ENCODE peak calls at places on chromosomes 13 and 19, in nine cellular contexts. One of them, this sample, is unnamed. For H3K4me1, the result is how much of the 10 kb centered on the place peaks cover.

GRCh38 chr13:51549050-51549449 is 35.2 kb upstream of the WDFY2 start:
- DNase-seq in SK-N-SH: no peak
- DNase-seq in psoas muscle: no peak
- DNase-seq in thoracic aorta: no peak
- DNase-seq in astrocyte: no peak
- DNase-seq in upper lobe of left lung: no peak
- DNase-seq in sigmoid colon: no peak
- DNase-seq in thyroid gland: peak
- DNase-seq in OCI-LY7: no peak
- DNase-seq in this sample: peak

GRCh38 chr13:81388400-81388799 is 1047.5 kb upstream of the SPRY2 start:
- DNase-seq in SK-N-SH: no peak
- DNase-seq in psoas muscle: no peak
- DNase-seq in thoracic aorta: no peak
- DNase-seq in astrocyte: no peak
- DNase-seq in upper lobe of left lung: no peak
- DNase-seq in sigmoid colon: no peak
- DNase-seq in thyroid gland: no peak
- DNase-seq in OCI-LY7: no peak
- DNase-seq in this sample: no peak

GRCh38 chr19:29015569-29015968 is 197.4 kb downstream of the UQCRFS1 start:
- DNase-seq in SK-N-SH: no peak
- DNase-seq in psoas muscle: no peak
- DNase-seq in thoracic aorta: no peak
- DNase-seq in astrocyte: no peak
- DNase-seq in upper lobe of left lung: no peak
- DNase-seq in sigmoid colon: no peak
- DNase-seq in thyroid gland: no peak
- DNase-seq in OCI-LY7: no peak
- DNase-seq in this sample: no peak

GRCh38 chr13:108322206-108322824 is 52.8 kb downstream of the TNFSF13B start:
- DNase-seq in SK-N-SH: peak
- DNase-seq in psoas muscle: no peak
- DNase-seq in thoracic aorta: no peak
- DNase-seq in astrocyte: peak
- DNase-seq in upper lobe of left lung: no peak
- DNase-seq in sigmoid colon: no peak
- DNase-seq in thyroid gland: no peak
- DNase-seq in OCI-LY7: peak
- DNase-seq in this sample: no peak

GRCh38 chr19:53254451-53255341 is at the start of gene ZNF677:
- DNase-seq in SK-N-SH: peak
- DNase-seq in psoas muscle: peak
- DNase-seq in thoracic aorta: peak
- DNase-seq in astrocyte: peak
- DNase-seq in upper lobe of left lung: peak
- DNase-seq in sigmoid colon: peak
- DNase-seq in thyroid gland: peak
- DNase-seq in OCI-LY7: no peak
- DNase-seq in this sample: peak

GRCh38 chr13:99883805-99884204 is 87.8 kb downstream of the ZIC5 start:
- DNase-seq in SK-N-SH: no peak
- DNase-seq in psoas muscle: no peak
- DNase-seq in thoracic aorta: no peak
- DNase-seq in astrocyte: no peak
- DNase-seq in upper lobe of left lung: no peak
- DNase-seq in sigmoid colon: no peak
- DNase-seq in thyroid gland: no peak
- DNase-seq in OCI-LY7: no peak
- DNase-seq in this sample: no peak

GRCh38 chr13:113820813-113821651 is 42.8 kb downstream of the GAS6 start:
- DNase-seq in SK-N-SH: peak
- DNase-seq in psoas muscle: peak
- DNase-seq in thoracic aorta: no peak
- DNase-seq in astrocyte: peak
- DNase-seq in upper lobe of left lung: peak
- DNase-seq in sigmoid colon: peak
- DNase-seq in thyroid gland: peak
- DNase-seq in OCI-LY7: no peak
- DNase-seq in this sample: no peak

GRCh38 chr19:42010245-42011126 is 16.5 kb upstream of the ATP1A3 start:
- DNase-seq in SK-N-SH: no peak
- DNase-seq in psoas muscle: peak
- DNase-seq in thoracic aorta: no peak
- DNase-seq in astrocyte: no peak
- DNase-seq in upper lobe of left lung: no peak
- DNase-seq in sigmoid colon: no peak
- DNase-seq in thyroid gland: no peak
- DNase-seq in OCI-LY7: peak
- DNase-seq in this sample: no peak

GRCh38 chr19:40331052-40331451 is 17.1 kb downstream of the C19orf47 start:
- DNase-seq in SK-N-SH: no peak
- DNase-seq in psoas muscle: no peak
- DNase-seq in thoracic aorta: no peak
- DNase-seq in astrocyte: no peak
- DNase-seq in upper lobe of left lung: no peak
- DNase-seq in sigmoid colon: no peak
- DNase-seq in thyroid gland: no peak
- DNase-seq in OCI-LY7: no peak
- DNase-seq in this sample: peak

GRCh38 chr13:113804017-113804702 is 45.1 kb downstream of the TMEM255B start:
- DNase-seq in SK-N-SH: no peak
- DNase-seq in psoas muscle: peak
- DNase-seq in thoracic aorta: no peak
- DNase-seq in astrocyte: peak
- DNase-seq in upper lobe of left lung: no peak
- DNase-seq in sigmoid colon: no peak
- DNase-seq in thyroid gland: no peak
- DNase-seq in OCI-LY7: no peak
- DNase-seq in this sample: peak

GRCh38 chr13:42396501-42396900 is 124.5 kb downstream of the AKAP11 start:
- DNase-seq in SK-N-SH: no peak
- DNase-seq in psoas muscle: no peak
- DNase-seq in thoracic aorta: no peak
- DNase-seq in astrocyte: no peak
- DNase-seq in upper lobe of left lung: peak
- DNase-seq in sigmoid colon: no peak
- DNase-seq in thyroid gland: no peak
- DNase-seq in OCI-LY7: no peak
- DNase-seq in this sample: no peak

GRCh38 chr19:46697142-46697960 is 19.6 kb downstream of the PRKD2 start:
- DNase-seq in SK-N-SH: peak
- DNase-seq in psoas muscle: peak
- DNase-seq in thoracic aorta: peak
- DNase-seq in astrocyte: peak
- DNase-seq in upper lobe of left lung: peak
- DNase-seq in sigmoid colon: peak
- DNase-seq in thyroid gland: peak
- DNase-seq in OCI-LY7: peak
- DNase-seq in this sample: peak

GRCh38 chr13:66780814-66781213 is 449.3 kb downstream of the PCDH9 start:
- DNase-seq in SK-N-SH: no peak
- DNase-seq in psoas muscle: no peak
- DNase-seq in thoracic aorta: no peak
- DNase-seq in astrocyte: peak
- DNase-seq in upper lobe of left lung: no peak
- DNase-seq in sigmoid colon: no peak
- DNase-seq in thyroid gland: no peak
- DNase-seq in OCI-LY7: no peak
- DNase-seq in this sample: no peak

GRCh38 chr19:52217576-52217975 is 27.7 kb downstream of the PPP2R1A start:
- DNase-seq in SK-N-SH: no peak
- DNase-seq in psoas muscle: no peak
- DNase-seq in thoracic aorta: no peak
- DNase-seq in astrocyte: no peak
- DNase-seq in upper lobe of left lung: no peak
- DNase-seq in sigmoid colon: no peak
- DNase-seq in thyroid gland: no peak
- DNase-seq in OCI-LY7: no peak
- DNase-seq in this sample: no peak

GRCh38 chr13:97387487-97388353 is 46.2 kb upstream of the RAP2A start:
- DNase-seq in SK-N-SH: no peak
- DNase-seq in psoas muscle: no peak
- DNase-seq in thoracic aorta: no peak
- DNase-seq in astrocyte: no peak
- DNase-seq in upper lobe of left lung: no peak
- DNase-seq in sigmoid colon: no peak
- DNase-seq in thyroid gland: no peak
- DNase-seq in OCI-LY7: no peak
- DNase-seq in this sample: no peak

GRCh38 chr13:110913322-110913721 is 1.5 kb downstream of the ANKRD10 start:
- DNase-seq in SK-N-SH: no peak
- DNase-seq in psoas muscle: no peak
- DNase-seq in thoracic aorta: no peak
- DNase-seq in astrocyte: peak
- DNase-seq in upper lobe of left lung: no peak
- DNase-seq in sigmoid colon: no peak
- DNase-seq in thyroid gland: no peak
- DNase-seq in OCI-LY7: peak
- DNase-seq in this sample: no peak

GRCh38 chr19:45177817-45178261 is at the start of gene TRAPPC6A:
- DNase-seq in SK-N-SH: no peak
- DNase-seq in psoas muscle: no peak
- DNase-seq in thoracic aorta: no peak
- DNase-seq in astrocyte: peak
- DNase-seq in upper lobe of left lung: no peak
- DNase-seq in sigmoid colon: no peak
- DNase-seq in thyroid gland: no peak
- DNase-seq in OCI-LY7: no peak
- DNase-seq in this sample: no peak

DNA sequence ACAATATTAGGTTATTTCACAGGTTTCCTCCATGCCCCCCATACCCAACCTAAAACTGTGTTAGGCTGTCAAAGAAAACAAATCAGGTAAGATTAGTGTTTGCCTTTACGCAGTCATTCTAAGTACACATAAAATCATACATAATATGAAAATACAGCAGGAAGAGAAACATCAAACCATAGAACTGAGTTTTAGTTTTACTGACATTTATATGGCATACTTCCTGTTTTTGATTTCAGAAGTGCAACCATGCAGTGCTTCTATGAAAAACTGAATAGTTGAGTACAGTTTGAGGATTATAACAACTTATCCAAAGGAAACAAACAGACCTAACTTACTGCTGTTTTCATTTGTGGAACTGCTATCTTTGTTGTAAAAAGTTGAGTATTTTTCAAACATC is 91.3 kb downstream of the KCNRG start:
- DNase-seq in SK-N-SH: no peak
- DNase-seq in psoas muscle: no peak
- DNase-seq in thoracic aorta: no peak
- DNase-seq in astrocyte: no peak
- DNase-seq in upper lobe of left lung: no peak
- DNase-seq in sigmoid colon: no peak
- DNase-seq in thyroid gland: no peak
- DNase-seq in OCI-LY7: peak
- DNase-seq in this sample: no peak
- H3K27ac ChIP-seq in SK-N-SH: no peak
- H3K27ac ChIP-seq in psoas muscle: no peak
- H3K27ac ChIP-seq in thoracic aorta: no peak
- H3K27ac ChIP-seq in astrocyte: no peak
- H3K27ac ChIP-seq in upper lobe of left lung: peak
- H3K27ac ChIP-seq in sigmoid colon: no peak
- H3K27ac ChIP-seq in thyroid gland: no peak
- H3K27ac ChIP-seq in OCI-LY7: peak
- H3K27ac ChIP-seq in this sample: peak

GRCh38 chr13:49607761-49608160 is 20.5 kb upstream of the ARL11 start:
- DNase-seq in SK-N-SH: no peak
- DNase-seq in psoas muscle: no peak
- DNase-seq in thoracic aorta: no peak
- DNase-seq in astrocyte: no peak
- DNase-seq in upper lobe of left lung: no peak
- DNase-seq in sigmoid colon: no peak
- DNase-seq in thyroid gland: no peak
- DNase-seq in OCI-LY7: peak
- DNase-seq in this sample: no peak
- H3K4me1 ChIP-seq in SK-N-SH: under half
- H3K4me1 ChIP-seq in psoas muscle: under half
- H3K4me1 ChIP-seq in thoracic aorta: under half
- H3K4me1 ChIP-seq in astrocyte: under half
- H3K4me1 ChIP-seq in upper lobe of left lung: under half
- H3K4me1 ChIP-seq in sigmoid colon: under half
- H3K4me1 ChIP-seq in thyroid gland: under half
- H3K4me1 ChIP-seq in OCI-LY7: half or more
- H3K4me1 ChIP-seq in this sample: under half

DNA sequence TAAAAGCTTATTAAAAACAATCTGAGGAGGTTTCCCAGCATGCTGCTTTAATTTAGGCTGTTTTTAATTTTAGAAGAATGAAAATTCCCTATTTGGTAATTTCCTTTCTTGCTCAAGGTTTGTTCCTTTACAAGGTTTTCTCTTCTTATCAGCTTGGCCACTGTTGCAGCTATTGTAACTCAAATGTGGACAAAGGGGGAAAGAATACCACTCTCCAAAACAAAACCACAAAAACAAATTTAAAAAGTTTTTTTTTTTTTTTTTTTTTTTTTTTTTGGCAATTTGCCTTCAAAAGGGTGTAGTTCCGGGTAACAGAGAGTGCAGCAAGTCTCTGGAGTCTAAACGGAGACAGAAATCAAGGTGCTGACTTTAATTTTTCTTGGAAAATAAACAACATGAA is 306.4 kb upstream of the ARGLU1 start:
- DNase-seq in SK-N-SH: no peak
- DNase-seq in psoas muscle: no peak
- DNase-seq in thoracic aorta: no peak
- DNase-seq in astrocyte: no peak
- DNase-seq in upper lobe of left lung: no peak
- DNase-seq in sigmoid colon: no peak
- DNase-seq in thyroid gland: no peak
- DNase-seq in OCI-LY7: no peak
- DNase-seq in this sample: no peak
- H3K27ac ChIP-seq in SK-N-SH: no peak
- H3K27ac ChIP-seq in psoas muscle: no peak
- H3K27ac ChIP-seq in thoracic aorta: peak
- H3K27ac ChIP-seq in astrocyte: no peak
- H3K27ac ChIP-seq in upper lobe of left lung: no peak
- H3K27ac ChIP-seq in sigmoid colon: no peak
- H3K27ac ChIP-seq in thyroid gland: no peak
- H3K27ac ChIP-seq in OCI-LY7: no peak
- H3K27ac ChIP-seq in this sample: no peak

DNA sequence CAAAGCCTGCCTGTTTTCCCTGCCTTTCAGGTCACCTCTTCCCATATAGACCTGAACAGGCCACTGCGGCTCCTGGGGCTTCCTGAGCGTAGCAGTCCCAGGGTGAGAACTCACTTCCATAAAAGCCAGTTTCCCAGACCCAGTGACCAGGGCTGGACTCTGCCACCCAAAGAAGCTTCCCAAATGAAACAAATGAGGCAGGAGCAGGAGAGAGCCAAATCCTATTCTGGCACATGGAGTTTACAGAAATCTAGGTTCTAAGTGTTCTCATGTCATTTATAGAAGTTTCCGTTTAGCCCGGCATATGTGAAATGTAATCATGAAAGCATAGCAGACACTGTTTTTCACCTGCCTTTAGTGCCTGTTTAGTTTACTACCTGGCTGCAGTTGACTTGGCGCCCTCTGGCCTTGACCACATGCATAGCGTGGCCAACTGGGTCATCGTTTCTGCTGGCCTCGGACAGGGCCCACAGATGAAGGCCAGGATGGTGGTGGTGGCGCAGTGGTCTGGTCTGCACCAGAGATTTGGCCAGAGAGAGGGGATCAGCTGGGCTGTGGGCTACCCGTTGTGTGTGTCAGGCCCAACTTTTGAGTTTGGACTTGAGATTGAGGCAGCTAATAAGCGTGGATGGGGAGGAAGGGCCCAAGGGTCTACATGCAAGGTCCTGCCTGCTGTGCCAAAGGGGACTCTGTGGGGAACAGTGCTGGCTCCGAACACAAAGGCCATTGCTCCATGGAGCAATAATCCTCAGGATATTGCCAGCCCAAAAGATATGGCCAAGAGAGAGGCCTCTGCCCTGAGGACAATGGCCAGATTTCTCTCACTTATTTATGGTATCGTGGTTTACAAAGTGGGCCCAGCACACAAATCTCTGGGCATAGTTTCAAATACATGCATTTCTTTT is 43.3 kb downstream of the NFIX start:
- DNase-seq in SK-N-SH: no peak
- DNase-seq in psoas muscle: no peak
- DNase-seq in thoracic aorta: no peak
- DNase-seq in astrocyte: no peak
- DNase-seq in upper lobe of left lung: no peak
- DNase-seq in sigmoid colon: no peak
- DNase-seq in thyroid gland: no peak
- DNase-seq in OCI-LY7: no peak
- DNase-seq in this sample: no peak
- H3K4me1 ChIP-seq in SK-N-SH: half or more
- H3K4me1 ChIP-seq in psoas muscle: half or more
- H3K4me1 ChIP-seq in thoracic aorta: half or more
- H3K4me1 ChIP-seq in astrocyte: under half
- H3K4me1 ChIP-seq in upper lobe of left lung: half or more
- H3K4me1 ChIP-seq in sigmoid colon: half or more
- H3K4me1 ChIP-seq in thyroid gland: half or more
- H3K4me1 ChIP-seq in OCI-LY7: under half
- H3K4me1 ChIP-seq in this sample: half or more

This sample was measured in upper lobe of right lung.